ENCODE peak calls at places on chromosomes 2 and 18, in nine cellular contexts. V is NCI-H2029 treated with DMSO at 0.1 percent for 48 hours; K is activated T-cell treated with anti-CD3 and anti-CD28 coated beads, Interleukin-2, amount 50 U/mL, for 48 hours; C is A549; W is T-helper 2 cell; T is PC-3; S is activated CD4-positive, CD25-positive, alpha-beta regulatory T cell; A is germinal center; G is foreskin fibroblast. F is an unnamed sample.

GRCh38 chr2:135149251-135149650 is 97.2 kb downstream of the RAB3GAP1 start:
- DNase-seq in G (peak), W (no peak), T (peak), K (no peak), S (no peak), C (no peak), A (no peak), V (no peak), F (no peak)

GRCh38 chr2:240644171-240644651 is 18.9 kb downstream of the GPR35 start:
- DNase-seq in G (no peak), A (no peak), W (no peak), S (no peak), V (no peak), C (no peak), T (no peak), K (peak), F (peak)

GRCh38 chr2:119430023-119430498 is 1.6 kb upstream of the TMEM37 start:
- DNase-seq in V (no peak), K (no peak), T (no peak), A (no peak), W (no peak), C (no peak), S (no peak), G (no peak), F (no peak)

GRCh38 chr2:217277646-217278048 is 417.8 kb upstream of the TNP1 start:
- DNase-seq in C (peak), V (no peak), W (no peak), S (no peak), K (no peak), A (no peak), T (peak), G (peak), F (no peak)

GRCh38 chr2:6945087-6945813 is 28.0 kb downstream of the RNF144A start:
- DNase-seq in G (no peak), S (no peak), C (no peak), A (no peak), K (no peak), V (no peak), W (no peak), T (peak), F (no peak)

GRCh38 chr2:70553584-70554337 is at the start of gene TGFA:
- DNase-seq in W (peak), T (peak), V (peak), G (peak), A (peak), K (peak), S (peak), C (peak), F (peak)

GRCh38 chr2:96933528-96933927 is 52.9 kb downstream of the FAM178B start:
- DNase-seq in W (no peak), K (no peak), V (no peak), T (no peak), A (no peak), S (no peak), G (no peak), C (no peak), F (no peak)

GRCh38 chr18:21391074-21391673 is 149.1 kb downstream of the GREB1L start:
- DNase-seq in S (no peak), W (no peak), C (peak), A (no peak), V (no peak), T (peak), K (no peak), G (peak), F (peak)

GRCh38 chr2:28394331-28394877 is 1.7 kb downstream of the FOSL2 start:
- DNase-seq in T (peak), V (no peak), C (peak), K (no peak), S (no peak), A (no peak), G (peak), W (no peak), F (no peak)

GRCh38 chr2:205390866-205391265 is 291.4 kb upstream of the NRP2 start:
- DNase-seq in V (no peak), G (no peak), T (no peak), K (no peak), C (no peak), S (no peak), A (no peak), W (no peak), F (no peak)

GRCh38 chr18:47815486-47816270 is 114.8 kb downstream of the SMAD2 start:
- DNase-seq in A (no peak), C (peak), W (no peak), K (no peak), T (no peak), G (no peak), V (no peak), S (no peak), F (no peak)

GRCh38 chr18:2907459-2908145 is 60.8 kb downstream of the EMILIN2 start:
- DNase-seq in T (no peak), A (no peak), V (no peak), W (no peak), K (peak), S (no peak), G (no peak), C (no peak), F (no peak)

GRCh38 chr2:241039416-241039815 is 41.0 kb downstream of the SNED1 start:
- DNase-seq in G (no peak), K (no peak), V (no peak), W (no peak), T (no peak), A (no peak), C (no peak), S (no peak), F (no peak)

GRCh38 chr2:239634769-239635168 is 233.9 kb upstream of the HDAC4 start:
- DNase-seq in C (no peak), W (no peak), A (no peak), T (no peak), K (no peak), S (no peak), G (no peak), V (no peak), F (no peak)

GRCh38 chr2:44358498-44358897 is 2.8 kb downstream of the PREPL start:
- DNase-seq in A (no peak), K (peak), W (peak), G (peak), V (peak), C (no peak), S (no peak), T (peak), F (no peak)

GRCh38 chr2:99710720-99711612 is 221.1 kb upstream of the REV1 start:
- DNase-seq in S (no peak), V (no peak), W (no peak), C (no peak), G (no peak), T (no peak), K (no peak), A (no peak), F (no peak)

GRCh38 chr18:76519156-76519549 is 24.1 kb upstream of the ZNF516 start:
- DNase-seq in S (no peak), G (peak), A (no peak), W (no peak), V (no peak), K (no peak), T (no peak), C (no peak), F (no peak)

GRCh38 chr18:49476664-49477411 is 10.2 kb downstream of the C18orf32 start:
- DNase-seq in S (no peak), T (peak), C (peak), K (no peak), W (no peak), A (no peak), G (peak), V (no peak), F (peak)

F was measured in HAP-1.